ENCODE peak calls at places on chromosomes 3 and 15, in nine cellular contexts. One of them, this sample, is unnamed. For H3K4me1, the result is how much of the 10 kb centered on the place peaks cover.

GRCh38 chr3:29324180-29324651 is 43.3 kb downstream of the RBMS3 start:
- DNase-seq in CD8-positive, alpha-beta T cell: no peak
- DNase-seq in esophagus squamous epithelium: no peak
- DNase-seq in Peyer's patch: no peak
- DNase-seq in ovary: peak
- DNase-seq in heart left ventricle: peak
- DNase-seq in heart right ventricle: peak
- DNase-seq in GM23248: peak
- DNase-seq in SJSA1: peak
- DNase-seq in this sample: no peak

GRCh38 chr3:13041113-13041776 is 32.0 kb downstream of the IQSEC1 start:
- DNase-seq in esophagus squamous epithelium: no peak
- DNase-seq in CD8-positive, alpha-beta T cell: no peak
- DNase-seq in GM23248: no peak
- DNase-seq in heart right ventricle: no peak
- DNase-seq in heart left ventricle: no peak
- DNase-seq in Peyer's patch: no peak
- DNase-seq in SJSA1: no peak
- DNase-seq in ovary: no peak
- DNase-seq in this sample: no peak

GRCh38 chr3:33392703-33393125 is 47.5 kb downstream of the UBP1 start:
- DNase-seq in CD8-positive, alpha-beta T cell: no peak
- DNase-seq in heart left ventricle: no peak
- DNase-seq in heart right ventricle: no peak
- DNase-seq in Peyer's patch: no peak
- DNase-seq in esophagus squamous epithelium: no peak
- DNase-seq in GM23248: peak
- DNase-seq in SJSA1: peak
- DNase-seq in ovary: no peak
- DNase-seq in this sample: no peak

GRCh38 chr15:25798207-25798931 is 64.8 kb downstream of the ATP10A start:
- DNase-seq in Peyer's patch: no peak
- DNase-seq in GM23248: peak
- DNase-seq in esophagus squamous epithelium: no peak
- DNase-seq in heart left ventricle: no peak
- DNase-seq in heart right ventricle: no peak
- DNase-seq in SJSA1: no peak
- DNase-seq in CD8-positive, alpha-beta T cell: no peak
- DNase-seq in ovary: no peak
- DNase-seq in this sample: no peak

GRCh38 chr3:51311055-51311454 is 74.0 kb upstream of the MANF start:
- DNase-seq in heart left ventricle: no peak
- DNase-seq in CD8-positive, alpha-beta T cell: no peak
- DNase-seq in heart right ventricle: no peak
- DNase-seq in Peyer's patch: no peak
- DNase-seq in SJSA1: no peak
- DNase-seq in esophagus squamous epithelium: no peak
- DNase-seq in GM23248: peak
- DNase-seq in ovary: no peak
- DNase-seq in this sample: peak

GRCh38 chr3:81416812-81417211 is 344.6 kb downstream of the GBE1 start:
- DNase-seq in Peyer's patch: no peak
- DNase-seq in CD8-positive, alpha-beta T cell: no peak
- DNase-seq in esophagus squamous epithelium: no peak
- DNase-seq in heart left ventricle: no peak
- DNase-seq in GM23248: no peak
- DNase-seq in ovary: no peak
- DNase-seq in SJSA1: no peak
- DNase-seq in heart right ventricle: no peak
- DNase-seq in this sample: no peak

GRCh38 chr3:73148653-73149052 is 87.2 kb downstream of the EBLN2 start:
- DNase-seq in esophagus squamous epithelium: no peak
- DNase-seq in SJSA1: no peak
- DNase-seq in Peyer's patch: no peak
- DNase-seq in CD8-positive, alpha-beta T cell: no peak
- DNase-seq in GM23248: peak
- DNase-seq in heart right ventricle: no peak
- DNase-seq in ovary: no peak
- DNase-seq in heart left ventricle: no peak
- DNase-seq in this sample: no peak

GRCh38 chr3:102904629-102905028 is 469.8 kb downstream of the ZPLD1 start:
- DNase-seq in Peyer's patch: no peak
- DNase-seq in ovary: no peak
- DNase-seq in heart left ventricle: no peak
- DNase-seq in esophagus squamous epithelium: no peak
- DNase-seq in SJSA1: no peak
- DNase-seq in CD8-positive, alpha-beta T cell: no peak
- DNase-seq in heart right ventricle: no peak
- DNase-seq in GM23248: no peak
- DNase-seq in this sample: no peak

GRCh38 chr3:52517796-52518722 is 15.6 kb downstream of the NT5DC2 start:
- DNase-seq in GM23248: no peak
- DNase-seq in esophagus squamous epithelium: no peak
- DNase-seq in heart right ventricle: no peak
- DNase-seq in Peyer's patch: no peak
- DNase-seq in CD8-positive, alpha-beta T cell: no peak
- DNase-seq in heart left ventricle: no peak
- DNase-seq in ovary: no peak
- DNase-seq in SJSA1: no peak
- DNase-seq in this sample: no peak

GRCh38 chr3:122410111-122410510 is 5.8 kb downstream of the WDR5B start:
- DNase-seq in esophagus squamous epithelium: no peak
- DNase-seq in SJSA1: no peak
- DNase-seq in heart left ventricle: no peak
- DNase-seq in ovary: no peak
- DNase-seq in CD8-positive, alpha-beta T cell: no peak
- DNase-seq in Peyer's patch: no peak
- DNase-seq in GM23248: no peak
- DNase-seq in heart right ventricle: no peak
- DNase-seq in this sample: no peak

GRCh38 chr15:55661431-55661830 is 73.3 kb upstream of the PYGO1 start:
- DNase-seq in Peyer's patch: no peak
- DNase-seq in ovary: no peak
- DNase-seq in CD8-positive, alpha-beta T cell: no peak
- DNase-seq in heart left ventricle: no peak
- DNase-seq in SJSA1: no peak
- DNase-seq in heart right ventricle: no peak
- DNase-seq in esophagus squamous epithelium: no peak
- DNase-seq in GM23248: no peak
- DNase-seq in this sample: no peak

GRCh38 chr3:33716227-33716626 is 1.8 kb downstream of the CLASP2 start:
- DNase-seq in esophagus squamous epithelium: no peak
- DNase-seq in Peyer's patch: no peak
- DNase-seq in heart right ventricle: no peak
- DNase-seq in CD8-positive, alpha-beta T cell: no peak
- DNase-seq in ovary: no peak
- DNase-seq in heart left ventricle: no peak
- DNase-seq in GM23248: peak
- DNase-seq in SJSA1: no peak
- DNase-seq in this sample: no peak

GRCh38 chr15:60584355-60585023 is 105.5 kb upstream of the ICE2 start:
- DNase-seq in ovary: no peak
- DNase-seq in SJSA1: no peak
- DNase-seq in Peyer's patch: no peak
- DNase-seq in CD8-positive, alpha-beta T cell: no peak
- DNase-seq in heart right ventricle: no peak
- DNase-seq in esophagus squamous epithelium: no peak
- DNase-seq in GM23248: peak
- DNase-seq in heart left ventricle: no peak
- DNase-seq in this sample: no peak

GRCh38 chr3:11591401-11592266 is 52.1 kb downstream of the VGLL4 start:
- DNase-seq in SJSA1: peak
- DNase-seq in heart left ventricle: peak
- DNase-seq in ovary: peak
- DNase-seq in CD8-positive, alpha-beta T cell: no peak
- DNase-seq in GM23248: peak
- DNase-seq in Peyer's patch: no peak
- DNase-seq in heart right ventricle: peak
- DNase-seq in esophagus squamous epithelium: no peak
- DNase-seq in this sample: no peak

GRCh38 chr3:179069762-179070390 is 1.7 kb downstream of the ZMAT3 start:
- DNase-seq in GM23248: peak
- DNase-seq in heart right ventricle: no peak
- DNase-seq in Peyer's patch: no peak
- DNase-seq in SJSA1: no peak
- DNase-seq in esophagus squamous epithelium: no peak
- DNase-seq in heart left ventricle: no peak
- DNase-seq in ovary: no peak
- DNase-seq in CD8-positive, alpha-beta T cell: no peak
- DNase-seq in this sample: no peak
- H3K27ac ChIP-seq in GM23248: peak
- H3K27ac ChIP-seq in heart right ventricle: peak
- H3K27ac ChIP-seq in Peyer's patch: no peak
- H3K27ac ChIP-seq in SJSA1: peak
- H3K27ac ChIP-seq in esophagus squamous epithelium: no peak
- H3K27ac ChIP-seq in heart left ventricle: no peak
- H3K27ac ChIP-seq in ovary: no peak
- H3K27ac ChIP-seq in CD8-positive, alpha-beta T cell: no peak
- H3K27ac ChIP-seq in this sample: no peak

GRCh38 chr3:162165346-162165745 is 668.7 kb downstream of the OTOL1 start:
- DNase-seq in ovary: no peak
- DNase-seq in GM23248: peak
- DNase-seq in esophagus squamous epithelium: no peak
- DNase-seq in Peyer's patch: no peak
- DNase-seq in heart left ventricle: no peak
- DNase-seq in heart right ventricle: no peak
- DNase-seq in CD8-positive, alpha-beta T cell: no peak
- DNase-seq in SJSA1: no peak
- DNase-seq in this sample: no peak
- H3K4me3 ChIP-seq in ovary: no peak
- H3K4me3 ChIP-seq in GM23248: no peak
- H3K4me3 ChIP-seq in esophagus squamous epithelium: no peak
- H3K4me3 ChIP-seq in Peyer's patch: no peak
- H3K4me3 ChIP-seq in heart left ventricle: no peak
- H3K4me3 ChIP-seq in heart right ventricle: no peak
- H3K4me3 ChIP-seq in CD8-positive, alpha-beta T cell: no peak
- H3K4me3 ChIP-seq in SJSA1: no peak
- H3K4me3 ChIP-seq in this sample: no peak

GRCh38 chr15:88526247-88526879 is 20.1 kb downstream of the DET1 start:
- DNase-seq in Peyer's patch: no peak
- DNase-seq in esophagus squamous epithelium: no peak
- DNase-seq in CD8-positive, alpha-beta T cell: no peak
- DNase-seq in heart right ventricle: no peak
- DNase-seq in GM23248: no peak
- DNase-seq in SJSA1: no peak
- DNase-seq in ovary: no peak
- DNase-seq in heart left ventricle: no peak
- DNase-seq in this sample: no peak

GRCh38 chr15:88535100-88535499 is 11.4 kb downstream of the DET1 start:
- DNase-seq in SJSA1: no peak
- DNase-seq in heart left ventricle: no peak
- DNase-seq in Peyer's patch: no peak
- DNase-seq in CD8-positive, alpha-beta T cell: no peak
- DNase-seq in GM23248: peak
- DNase-seq in heart right ventricle: no peak
- DNase-seq in esophagus squamous epithelium: no peak
- DNase-seq in ovary: no peak
- DNase-seq in this sample: no peak

GRCh38 chr15:88533376-88533775 is 13.1 kb downstream of the DET1 start:
- DNase-seq in esophagus squamous epithelium: no peak
- DNase-seq in Peyer's patch: no peak
- DNase-seq in GM23248: no peak
- DNase-seq in CD8-positive, alpha-beta T cell: no peak
- DNase-seq in heart left ventricle: no peak
- DNase-seq in heart right ventricle: no peak
- DNase-seq in ovary: no peak
- DNase-seq in SJSA1: no peak
- DNase-seq in this sample: no peak

GRCh38 chr15:88525418-88525817 is 21.1 kb downstream of the DET1 start:
- DNase-seq in Peyer's patch: no peak
- DNase-seq in SJSA1: no peak
- DNase-seq in CD8-positive, alpha-beta T cell: no peak
- DNase-seq in heart right ventricle: no peak
- DNase-seq in esophagus squamous epithelium: no peak
- DNase-seq in heart left ventricle: no peak
- DNase-seq in GM23248: no peak
- DNase-seq in ovary: no peak
- DNase-seq in this sample: no peak

GRCh38 chr15:88529021-88529630 is 17.4 kb downstream of the DET1 start:
- DNase-seq in heart right ventricle: no peak
- DNase-seq in heart left ventricle: no peak
- DNase-seq in ovary: no peak
- DNase-seq in GM23248: peak
- DNase-seq in esophagus squamous epithelium: no peak
- DNase-seq in CD8-positive, alpha-beta T cell: no peak
- DNase-seq in Peyer's patch: no peak
- DNase-seq in SJSA1: no peak
- DNase-seq in this sample: no peak
- H3K4me1 ChIP-seq in heart right ventricle: under half
- H3K4me1 ChIP-seq in heart left ventricle: under half
- H3K4me1 ChIP-seq in ovary: under half
- H3K4me1 ChIP-seq in GM23248: under half
- H3K4me1 ChIP-seq in esophagus squamous epithelium: under half
- H3K4me1 ChIP-seq in CD8-positive, alpha-beta T cell: under half
- H3K4me1 ChIP-seq in Peyer's patch: under half
- H3K4me1 ChIP-seq in SJSA1: under half
- H3K4me1 ChIP-seq in this sample: under half

DNA sequence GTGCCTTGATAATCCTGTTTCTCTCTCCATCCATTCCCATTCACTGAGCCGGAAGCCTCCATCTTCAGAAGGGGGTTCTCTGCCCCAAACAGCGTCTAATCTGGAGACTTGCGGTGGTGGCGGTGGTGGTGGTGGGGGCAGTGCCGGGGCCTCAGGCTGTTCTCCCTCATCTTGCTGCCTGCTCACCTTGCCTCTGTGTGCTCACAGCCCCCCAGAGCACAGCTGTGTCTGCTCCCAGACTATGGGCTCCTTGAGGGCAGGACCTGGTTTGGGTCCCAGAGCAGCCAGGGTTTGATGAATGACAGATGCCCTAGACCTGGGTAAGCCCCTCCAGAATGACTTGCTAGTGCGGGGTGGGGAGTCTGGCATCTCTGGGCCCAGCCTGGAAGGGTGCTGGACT is 430 bp upstream of the PSTPIP1 start:
- DNase-seq in CD8-positive, alpha-beta T cell: no peak
- DNase-seq in heart left ventricle: no peak
- DNase-seq in heart right ventricle: no peak
- DNase-seq in Peyer's patch: no peak
- DNase-seq in esophagus squamous epithelium: no peak
- DNase-seq in ovary: peak
- DNase-seq in GM23248: no peak
- DNase-seq in SJSA1: no peak
- DNase-seq in this sample: no peak
- H3K27ac ChIP-seq in CD8-positive, alpha-beta T cell: peak
- H3K27ac ChIP-seq in heart left ventricle: no peak
- H3K27ac ChIP-seq in heart right ventricle: no peak
- H3K27ac ChIP-seq in Peyer's patch: peak
- H3K27ac ChIP-seq in esophagus squamous epithelium: no peak
- H3K27ac ChIP-seq in ovary: no peak
- H3K27ac ChIP-seq in GM23248: no peak
- H3K27ac ChIP-seq in SJSA1: no peak
- H3K27ac ChIP-seq in this sample: peak

GRCh38 chr15:33278816-33279612 is 31.8 kb upstream of the RYR3 start:
- DNase-seq in heart left ventricle: no peak
- DNase-seq in ovary: no peak
- DNase-seq in Peyer's patch: no peak
- DNase-seq in CD8-positive, alpha-beta T cell: no peak
- DNase-seq in heart right ventricle: no peak
- DNase-seq in SJSA1: peak
- DNase-seq in GM23248: peak
- DNase-seq in esophagus squamous epithelium: no peak
- DNase-seq in this sample: no peak
- H3K4me3 ChIP-seq in heart left ventricle: no peak
- H3K4me3 ChIP-seq in ovary: no peak
- H3K4me3 ChIP-seq in Peyer's patch: no peak
- H3K4me3 ChIP-seq in CD8-positive, alpha-beta T cell: no peak
- H3K4me3 ChIP-seq in heart right ventricle: no peak
- H3K4me3 ChIP-seq in SJSA1: no peak
- H3K4me3 ChIP-seq in GM23248: no peak
- H3K4me3 ChIP-seq in esophagus squamous epithelium: no peak
- H3K4me3 ChIP-seq in this sample: no peak

This sample was measured in CD4-positive, CD25-positive, alpha-beta regulatory T cell.